ENCODE peak calls at places on chromosomes 11 and 22, in ten cellular contexts. One of them, this sample, is unnamed.

GRCh38 chr11:119120639-119121007 is 757 bp upstream of the HINFP start:
- DNase-seq in choroid plexus epithelial cell: peak
- DNase-seq in cardiac muscle cell: peak
- DNase-seq in left ventricle myocardium inferior: no peak
- DNase-seq in endodermal cell: no peak
- DNase-seq in AG10803: peak
- DNase-seq in psoas muscle: no peak
- DNase-seq in neuronal stem cell: peak
- DNase-seq in stomach: no peak
- DNase-seq in pancreas: no peak
- DNase-seq in this sample: peak

GRCh38 chr11:130390071-130390758 is 38.2 kb downstream of the ADAMTS8 start:
- DNase-seq in choroid plexus epithelial cell: peak
- DNase-seq in cardiac muscle cell: peak
- DNase-seq in left ventricle myocardium inferior: no peak
- DNase-seq in endodermal cell: no peak
- DNase-seq in AG10803: peak
- DNase-seq in psoas muscle: no peak
- DNase-seq in neuronal stem cell: no peak
- DNase-seq in stomach: peak
- DNase-seq in pancreas: no peak
- DNase-seq in this sample: no peak

GRCh38 chr11:126059238-126059761 is 3.4 kb downstream of the CDON start:
- DNase-seq in choroid plexus epithelial cell: no peak
- DNase-seq in cardiac muscle cell: no peak
- DNase-seq in left ventricle myocardium inferior: no peak
- DNase-seq in endodermal cell: no peak
- DNase-seq in AG10803: no peak
- DNase-seq in psoas muscle: no peak
- DNase-seq in neuronal stem cell: no peak
- DNase-seq in stomach: no peak
- DNase-seq in pancreas: no peak
- DNase-seq in this sample: peak

GRCh38 chr11:23789938-23790371 is 706.9 kb upstream of the LUZP2 start:
- DNase-seq in choroid plexus epithelial cell: peak
- DNase-seq in cardiac muscle cell: peak
- DNase-seq in left ventricle myocardium inferior: no peak
- DNase-seq in endodermal cell: no peak
- DNase-seq in AG10803: peak
- DNase-seq in psoas muscle: no peak
- DNase-seq in neuronal stem cell: no peak
- DNase-seq in stomach: peak
- DNase-seq in pancreas: no peak
- DNase-seq in this sample: no peak

GRCh38 chr11:129911298-129911697 is 15.9 kb upstream of the NFRKB start:
- DNase-seq in choroid plexus epithelial cell: peak
- DNase-seq in cardiac muscle cell: peak
- DNase-seq in left ventricle myocardium inferior: no peak
- DNase-seq in endodermal cell: no peak
- DNase-seq in AG10803: no peak
- DNase-seq in psoas muscle: no peak
- DNase-seq in neuronal stem cell: no peak
- DNase-seq in stomach: no peak
- DNase-seq in pancreas: no peak
- DNase-seq in this sample: no peak

GRCh38 chr11:25247336-25247735 is 750.5 kb downstream of the LUZP2 start:
- DNase-seq in choroid plexus epithelial cell: peak
- DNase-seq in cardiac muscle cell: no peak
- DNase-seq in left ventricle myocardium inferior: no peak
- DNase-seq in endodermal cell: no peak
- DNase-seq in AG10803: no peak
- DNase-seq in psoas muscle: no peak
- DNase-seq in neuronal stem cell: no peak
- DNase-seq in stomach: no peak
- DNase-seq in pancreas: no peak
- DNase-seq in this sample: no peak

GRCh38 chr11:59756845-59757244 is 1.7 kb downstream of the STX3 start:
- DNase-seq in choroid plexus epithelial cell: peak
- DNase-seq in cardiac muscle cell: no peak
- DNase-seq in left ventricle myocardium inferior: no peak
- DNase-seq in endodermal cell: peak
- DNase-seq in AG10803: no peak
- DNase-seq in psoas muscle: no peak
- DNase-seq in neuronal stem cell: no peak
- DNase-seq in stomach: peak
- DNase-seq in pancreas: peak
- DNase-seq in this sample: no peak

GRCh38 chr22:42684462-42685195 is 35.4 kb upstream of the CYB5R3 start:
- DNase-seq in choroid plexus epithelial cell: peak
- DNase-seq in cardiac muscle cell: peak
- DNase-seq in left ventricle myocardium inferior: no peak
- DNase-seq in endodermal cell: no peak
- DNase-seq in AG10803: peak
- DNase-seq in psoas muscle: peak
- DNase-seq in neuronal stem cell: no peak
- DNase-seq in stomach: no peak
- DNase-seq in pancreas: no peak
- DNase-seq in this sample: peak

GRCh38 chr11:22246992-22247391 is 54.1 kb downstream of the ANO5 start:
- DNase-seq in choroid plexus epithelial cell: no peak
- DNase-seq in cardiac muscle cell: no peak
- DNase-seq in left ventricle myocardium inferior: no peak
- DNase-seq in endodermal cell: no peak
- DNase-seq in AG10803: no peak
- DNase-seq in psoas muscle: no peak
- DNase-seq in neuronal stem cell: no peak
- DNase-seq in stomach: no peak
- DNase-seq in pancreas: no peak
- DNase-seq in this sample: no peak

GRCh38 chr11:67384851-67385366 is 6.9 kb upstream of the RAD9A start:
- DNase-seq in choroid plexus epithelial cell: peak
- DNase-seq in cardiac muscle cell: peak
- DNase-seq in left ventricle myocardium inferior: no peak
- DNase-seq in endodermal cell: no peak
- DNase-seq in AG10803: peak
- DNase-seq in psoas muscle: no peak
- DNase-seq in neuronal stem cell: no peak
- DNase-seq in stomach: no peak
- DNase-seq in pancreas: no peak
- DNase-seq in this sample: no peak

GRCh38 chr11:61599968-61600710 is 19.3 kb upstream of the SYT7 start:
- DNase-seq in choroid plexus epithelial cell: no peak
- DNase-seq in cardiac muscle cell: no peak
- DNase-seq in left ventricle myocardium inferior: no peak
- DNase-seq in endodermal cell: no peak
- DNase-seq in AG10803: no peak
- DNase-seq in psoas muscle: no peak
- DNase-seq in neuronal stem cell: no peak
- DNase-seq in stomach: no peak
- DNase-seq in pancreas: no peak
- DNase-seq in this sample: peak

GRCh38 chr11:105000797-105001196 is 22.2 kb downstream of the CASP5 start:
- DNase-seq in choroid plexus epithelial cell: no peak
- DNase-seq in cardiac muscle cell: no peak
- DNase-seq in left ventricle myocardium inferior: no peak
- DNase-seq in endodermal cell: peak
- DNase-seq in AG10803: no peak
- DNase-seq in psoas muscle: no peak
- DNase-seq in neuronal stem cell: no peak
- DNase-seq in stomach: peak
- DNase-seq in pancreas: peak
- DNase-seq in this sample: peak

GRCh38 chr22:37564111-37564711 is 3.9 kb downstream of the CDC42EP1 start:
- DNase-seq in choroid plexus epithelial cell: peak
- DNase-seq in cardiac muscle cell: peak
- DNase-seq in left ventricle myocardium inferior: no peak
- DNase-seq in endodermal cell: no peak
- DNase-seq in AG10803: no peak
- DNase-seq in psoas muscle: no peak
- DNase-seq in neuronal stem cell: no peak
- DNase-seq in stomach: no peak
- DNase-seq in pancreas: no peak
- DNase-seq in this sample: no peak

GRCh38 chr11:69848196-69848595 is 29.0 kb upstream of the FGF3 start:
- DNase-seq in choroid plexus epithelial cell: peak
- DNase-seq in cardiac muscle cell: peak
- DNase-seq in left ventricle myocardium inferior: no peak
- DNase-seq in endodermal cell: no peak
- DNase-seq in AG10803: no peak
- DNase-seq in psoas muscle: no peak
- DNase-seq in neuronal stem cell: no peak
- DNase-seq in stomach: no peak
- DNase-seq in pancreas: no peak
- DNase-seq in this sample: no peak

GRCh38 chr11:58578136-58578634 is 678 bp upstream of the ZFP91 start:
- DNase-seq in choroid plexus epithelial cell: peak
- DNase-seq in cardiac muscle cell: peak
- DNase-seq in left ventricle myocardium inferior: peak
- DNase-seq in endodermal cell: peak
- DNase-seq in AG10803: peak
- DNase-seq in psoas muscle: peak
- DNase-seq in neuronal stem cell: peak
- DNase-seq in stomach: peak
- DNase-seq in pancreas: peak
- DNase-seq in this sample: peak

GRCh38 chr11:113474362-113475159 is 637 bp downstream of the DRD2 start:
- DNase-seq in choroid plexus epithelial cell: peak
- DNase-seq in cardiac muscle cell: peak
- DNase-seq in left ventricle myocardium inferior: peak
- DNase-seq in endodermal cell: peak
- DNase-seq in AG10803: peak
- DNase-seq in psoas muscle: peak
- DNase-seq in neuronal stem cell: peak
- DNase-seq in stomach: peak
- DNase-seq in pancreas: peak
- DNase-seq in this sample: peak

GRCh38 chr11:2526808-2527381 is 82.1 kb downstream of the KCNQ1 start:
- DNase-seq in choroid plexus epithelial cell: peak
- DNase-seq in cardiac muscle cell: no peak
- DNase-seq in left ventricle myocardium inferior: peak
- DNase-seq in endodermal cell: peak
- DNase-seq in AG10803: no peak
- DNase-seq in psoas muscle: peak
- DNase-seq in neuronal stem cell: no peak
- DNase-seq in stomach: peak
- DNase-seq in pancreas: peak
- DNase-seq in this sample: peak
- H3K4me3 ChIP-seq in choroid plexus epithelial cell: no peak
- H3K4me3 ChIP-seq in cardiac muscle cell: no peak
- H3K4me3 ChIP-seq in left ventricle myocardium inferior: peak
- H3K4me3 ChIP-seq in endodermal cell: no peak
- H3K4me3 ChIP-seq in AG10803: no peak
- H3K4me3 ChIP-seq in psoas muscle: no peak
- H3K4me3 ChIP-seq in neuronal stem cell: no peak
- H3K4me3 ChIP-seq in stomach: no peak
- H3K4me3 ChIP-seq in pancreas: no peak
- H3K4me3 ChIP-seq in this sample: no peak

DNA sequence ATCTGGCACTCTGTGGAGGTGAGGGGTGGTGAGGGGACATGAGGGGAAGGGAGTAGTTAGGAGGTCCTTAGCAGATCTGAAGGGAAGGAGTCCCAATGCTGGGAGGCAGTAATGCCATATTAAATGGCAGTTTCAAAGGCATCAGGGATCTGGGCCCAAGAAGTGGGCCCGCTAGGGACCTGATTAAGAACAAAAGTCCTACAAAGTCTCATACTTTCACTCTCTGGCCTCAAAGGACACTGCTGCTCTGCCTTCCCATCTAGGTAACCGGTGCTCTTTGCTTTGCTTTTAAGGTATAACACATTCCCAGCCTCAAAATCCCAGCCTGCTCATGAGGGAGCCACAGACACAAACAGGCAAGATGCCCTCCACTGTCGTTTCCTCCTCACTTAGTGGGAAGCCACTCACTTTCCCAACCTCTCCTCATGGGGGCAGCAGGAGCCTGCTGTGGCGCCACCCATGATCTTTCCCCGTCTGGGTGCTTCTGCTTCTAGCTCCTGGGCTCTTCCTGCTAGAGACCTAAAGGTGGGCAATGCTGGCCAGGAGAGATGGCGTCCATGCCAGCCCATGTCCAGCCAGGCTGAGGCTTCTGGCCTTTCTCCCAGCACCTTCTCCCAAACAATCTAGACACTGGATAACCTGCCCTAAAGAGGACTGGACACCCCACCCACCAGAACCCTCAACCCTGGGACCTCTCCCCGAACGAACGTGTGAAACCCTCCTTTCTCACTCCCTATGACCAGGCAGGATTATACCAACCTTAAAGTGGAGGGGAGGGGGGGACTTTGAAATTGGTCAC is 68.3 kb downstream of the PLEKHA7 start:
- DNase-seq in choroid plexus epithelial cell: peak
- DNase-seq in cardiac muscle cell: peak
- DNase-seq in left ventricle myocardium inferior: peak
- DNase-seq in endodermal cell: peak
- DNase-seq in AG10803: peak
- DNase-seq in psoas muscle: no peak
- DNase-seq in neuronal stem cell: peak
- DNase-seq in stomach: peak
- DNase-seq in pancreas: peak
- DNase-seq in this sample: peak
- H3K4me3 ChIP-seq in choroid plexus epithelial cell: no peak
- H3K4me3 ChIP-seq in cardiac muscle cell: no peak
- H3K4me3 ChIP-seq in left ventricle myocardium inferior: no peak
- H3K4me3 ChIP-seq in endodermal cell: no peak
- H3K4me3 ChIP-seq in AG10803: no peak
- H3K4me3 ChIP-seq in psoas muscle: no peak
- H3K4me3 ChIP-seq in neuronal stem cell: no peak
- H3K4me3 ChIP-seq in stomach: no peak
- H3K4me3 ChIP-seq in pancreas: no peak
- H3K4me3 ChIP-seq in this sample: no peak

DNA sequence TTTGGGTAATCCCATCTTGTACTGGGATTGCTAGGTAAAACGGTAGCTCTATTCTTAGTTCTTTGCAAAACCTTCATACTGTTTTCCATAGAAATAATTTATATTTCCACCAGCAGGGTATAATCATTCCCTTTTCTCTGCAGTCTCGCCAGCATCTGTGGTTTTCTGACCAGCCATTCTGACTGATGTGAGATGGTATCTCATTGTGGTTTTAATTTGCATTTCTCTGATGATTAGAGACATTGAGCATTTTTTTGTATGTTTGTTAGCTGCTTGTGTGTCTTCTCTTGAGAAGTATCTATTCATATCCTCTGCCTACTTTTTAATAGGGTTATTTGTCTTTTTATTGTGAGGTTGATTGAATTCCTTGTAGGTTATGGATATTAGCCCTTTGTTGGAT is 220.9 kb downstream of the PGR start:
- DNase-seq in choroid plexus epithelial cell: peak
- DNase-seq in cardiac muscle cell: peak
- DNase-seq in left ventricle myocardium inferior: no peak
- DNase-seq in endodermal cell: no peak
- DNase-seq in AG10803: peak
- DNase-seq in psoas muscle: no peak
- DNase-seq in neuronal stem cell: no peak
- DNase-seq in stomach: no peak
- DNase-seq in pancreas: no peak
- DNase-seq in this sample: no peak
- H3K4me3 ChIP-seq in choroid plexus epithelial cell: no peak
- H3K4me3 ChIP-seq in cardiac muscle cell: no peak
- H3K4me3 ChIP-seq in left ventricle myocardium inferior: no peak
- H3K4me3 ChIP-seq in endodermal cell: no peak
- H3K4me3 ChIP-seq in AG10803: no peak
- H3K4me3 ChIP-seq in psoas muscle: no peak
- H3K4me3 ChIP-seq in neuronal stem cell: no peak
- H3K4me3 ChIP-seq in stomach: no peak
- H3K4me3 ChIP-seq in pancreas: no peak
- H3K4me3 ChIP-seq in this sample: no peak

GRCh38 chr22:38755155-38755910 is 465 bp downstream of the SUN2 start:
- DNase-seq in choroid plexus epithelial cell: peak
- DNase-seq in cardiac muscle cell: peak
- DNase-seq in left ventricle myocardium inferior: peak
- DNase-seq in endodermal cell: peak
- DNase-seq in AG10803: peak
- DNase-seq in psoas muscle: peak
- DNase-seq in neuronal stem cell: peak
- DNase-seq in stomach: peak
- DNase-seq in pancreas: peak
- DNase-seq in this sample: peak
- H3K4me3 ChIP-seq in choroid plexus epithelial cell: peak
- H3K4me3 ChIP-seq in cardiac muscle cell: peak
- H3K4me3 ChIP-seq in left ventricle myocardium inferior: peak
- H3K4me3 ChIP-seq in endodermal cell: peak
- H3K4me3 ChIP-seq in AG10803: peak
- H3K4me3 ChIP-seq in psoas muscle: peak
- H3K4me3 ChIP-seq in neuronal stem cell: peak
- H3K4me3 ChIP-seq in stomach: peak
- H3K4me3 ChIP-seq in pancreas: peak
- H3K4me3 ChIP-seq in this sample: peak

This sample was measured in H7.